ENCODE peak calls at places on chromosome 1, in four cellular contexts. F is fibroblast of lung, Y is heart right ventricle, W is SK-N-SH. I is an unnamed sample.

GRCh38 chr1:228084797-228085196 is 2.3 kb downstream of the ARF1 start:
- DNase-seq in W (no peak), F (no peak), Y (no peak), I (no peak)

GRCh38 chr1:92623187-92623778 is 136.6 kb upstream of the GFI1 start:
- DNase-seq in Y (no peak), F (peak; percentile 37), W (peak; percentile 27), I (no peak)

GRCh38 chr1:164058192-164058591 is 500.8 kb upstream of the PBX1 start:
- DNase-seq in F (no peak), Y (no peak), W (no peak), I (no peak)

GRCh38 chr1:32991386-32991785 is 26.8 kb upstream of the RNF19B start:
- DNase-seq in F (no peak), Y (no peak), W (no peak), I (no peak)

GRCh38 chr1:63366915-63367217 is 561 bp upstream of the ALG6 start:
- DNase-seq in F (no peak), Y (no peak), W (no peak), I (no peak)

GRCh38 chr1:51344602-51345299 is 14.4 kb upstream of the TTC39A start:
- DNase-seq in Y (no peak), W (peak; percentile 69), F (no peak), I (no peak)

GRCh38 chr1:74641161-74641560 is 32.4 kb downstream of the ERICH3 start:
- DNase-seq in W (no peak), F (no peak), Y (no peak), I (no peak)

GRCh38 chr1:239922778-239923522 is 168.7 kb upstream of the FMN2 start:
- DNase-seq in W (no peak), F (no peak), Y (no peak), I (no peak)

GRCh38 chr1:225880210-225880584 is 2.0 kb downstream of the TMEM63A start:
- DNase-seq in F (no peak), W (peak; percentile 55), Y (peak; percentile 27), I (no peak)

GRCh38 chr1:78483903-78484302 is 6.9 kb upstream of the PTGFR start:
- DNase-seq in F (peak; percentile 18), W (no peak), Y (no peak), I (no peak)

GRCh38 chr1:64182207-64182606 is 21.2 kb upstream of the UBE2U start:
- DNase-seq in W (no peak), Y (no peak), F (no peak), I (no peak)

GRCh38 chr1:218250492-218250891 is 34.6 kb upstream of the RRP15 start:
- DNase-seq in F (no peak), W (no peak), Y (no peak), I (no peak)
- TF ChIP-seq CTCF in F (no peak), W (no peak), Y (no peak), I (no peak)

DNA sequence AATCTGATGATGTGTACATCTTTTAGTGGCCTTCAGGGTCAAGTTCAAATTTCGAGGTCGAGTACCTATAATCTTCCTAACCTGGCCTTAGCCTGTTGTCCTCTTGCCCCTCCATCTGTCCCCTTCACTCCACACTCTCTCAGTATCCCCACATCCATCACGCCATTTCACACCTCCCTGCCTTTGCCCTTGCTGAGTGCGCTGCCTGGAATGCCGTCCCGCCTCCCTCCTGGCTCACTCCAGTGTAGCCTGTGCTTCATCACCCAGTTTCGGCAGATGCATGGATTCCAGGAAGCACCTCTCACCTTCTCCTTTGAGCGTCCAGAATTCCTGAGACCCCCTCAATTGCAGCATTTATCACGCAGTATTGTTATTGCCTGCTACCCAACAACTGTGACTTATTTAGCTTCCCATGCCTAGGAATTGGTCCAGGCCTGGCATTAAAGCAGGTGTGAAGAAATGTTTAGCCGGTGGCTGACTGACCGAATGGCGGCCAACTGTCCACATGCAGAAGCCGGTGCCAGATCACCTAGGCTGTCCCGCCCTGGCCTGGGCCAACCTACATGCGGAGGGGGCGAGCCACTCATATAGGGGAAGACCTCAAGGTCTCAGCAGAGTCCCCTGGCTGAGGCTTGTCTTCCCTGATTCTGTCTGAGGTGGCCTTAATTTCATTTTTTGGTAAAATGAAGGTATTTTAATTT is 34.5 kb downstream of the MYOM3 start:
- DNase-seq in W (no peak), F (no peak), Y (peak; percentile 55), I (no peak)
- TF ChIP-seq CTCF in W (no peak), F (no peak), Y (no peak), I (no peak)

GRCh38 chr1:47703981-47704596 is 266.2 kb downstream of the FOXD2 start:
- DNase-seq in W (no peak), F (peak; percentile 30), Y (no peak), I (no peak)
- TF ChIP-seq CTCF in W (peak; percentile 43), F (no peak), Y (peak; percentile 10), I (no peak)

GRCh38 chr1:203442821-203443220 is 32.8 kb upstream of the PRELP start:
- DNase-seq in F (no peak), W (no peak), Y (no peak), I (no peak)

GRCh38 chr1:203443296-203443695 is 32.3 kb upstream of the PRELP start:
- DNase-seq in F (no peak), W (no peak), Y (no peak), I (no peak)

GRCh38 chr1:203441811-203442210 is 33.8 kb upstream of the PRELP start:
- DNase-seq in Y (no peak), W (no peak), F (no peak), I (no peak)

GRCh38 chr1:203447147-203447546 is 28.5 kb upstream of the PRELP start:
- DNase-seq in F (no peak), Y (no peak), W (no peak), I (no peak)

DNA sequence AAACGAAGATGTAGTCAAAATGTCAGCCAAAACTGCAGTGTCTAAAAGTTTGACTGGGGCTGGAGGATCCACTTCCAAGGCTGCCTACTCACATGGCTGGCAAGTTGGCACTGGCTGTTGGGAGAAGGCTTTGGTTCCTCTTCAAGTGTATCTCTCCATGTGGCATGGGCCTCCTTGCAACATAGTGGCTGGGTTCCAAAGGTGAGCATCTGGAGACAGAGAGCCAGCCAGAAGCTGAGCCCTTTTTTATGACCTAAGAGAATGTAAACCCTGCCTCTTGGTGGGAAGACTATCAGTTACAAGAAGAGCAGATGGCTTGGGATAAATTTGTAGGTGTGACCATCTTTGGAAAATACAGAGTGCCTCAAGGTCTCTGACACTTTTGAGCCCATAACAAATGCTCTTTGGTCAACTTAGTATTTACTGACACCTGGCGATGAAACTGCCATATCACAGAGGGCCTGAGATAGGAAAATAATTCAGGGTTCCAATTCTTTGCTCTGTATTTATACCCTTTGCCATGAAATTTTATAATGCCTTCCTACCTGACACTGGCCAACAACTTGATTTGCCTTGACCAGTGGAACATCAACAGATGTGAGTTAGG is 31.4 kb upstream of the PRELP start:
- DNase-seq in Y (no peak), W (no peak), F (no peak), I (no peak)
- TF ChIP-seq CTCF in Y (no peak), W (no peak), F (no peak), I (no peak)

GRCh38 chr1:5708266-5708978 is 283.8 kb downstream of the NPHP4 start:
- DNase-seq in F (no peak), W (no peak), Y (no peak), I (no peak)

GRCh38 chr1:5709461-5709860 is 282.8 kb downstream of the NPHP4 start:
- DNase-seq in Y (no peak), W (no peak), F (no peak), I (no peak)

GRCh38 chr1:5706239-5706638 is 286.0 kb downstream of the NPHP4 start:
- DNase-seq in F (no peak), Y (no peak), W (no peak), I (no peak)

GRCh38 chr1:5705751-5706150 is 286.5 kb downstream of the NPHP4 start:
- DNase-seq in W (no peak), Y (no peak), F (no peak), I (no peak)

GRCh38 chr1:5707566-5708178 is 284.6 kb downstream of the NPHP4 start:
- DNase-seq in Y (no peak), W (no peak), F (no peak), I (no peak)
- TF ChIP-seq CTCF in Y (no peak), W (no peak), F (no peak), I (no peak)

GRCh38 chr1:47711211-47711847 is 273.5 kb downstream of the FOXD2 start:
- DNase-seq in Y (no peak), F (no peak), W (no peak), I (no peak)

GRCh38 chr1:47707887-47708535 is 270.2 kb downstream of the FOXD2 start:
- DNase-seq in Y (no peak), F (no peak), W (peak; percentile 40), I (no peak)

GRCh38 chr1:47708658-47709301 is 270.9 kb downstream of the FOXD2 start:
- DNase-seq in Y (no peak), F (no peak), W (peak; percentile 52), I (no peak)

GRCh38 chr1:47710075-47711071 is 272.5 kb downstream of the FOXD2 start:
- DNase-seq in F (peak; percentile 44), Y (peak; percentile 62), W (peak; percentile 96), I (peak; percentile 86)

GRCh38 chr1:47709302-47710074 is 271.6 kb downstream of the FOXD2 start:
- DNase-seq in Y (no peak), W (peak; percentile 88), F (no peak), I (no peak)
- TF ChIP-seq CTCF in Y (peak; percentile 32), W (peak; percentile 49), F (peak; percentile 18), I (peak; percentile 21)

DNA sequence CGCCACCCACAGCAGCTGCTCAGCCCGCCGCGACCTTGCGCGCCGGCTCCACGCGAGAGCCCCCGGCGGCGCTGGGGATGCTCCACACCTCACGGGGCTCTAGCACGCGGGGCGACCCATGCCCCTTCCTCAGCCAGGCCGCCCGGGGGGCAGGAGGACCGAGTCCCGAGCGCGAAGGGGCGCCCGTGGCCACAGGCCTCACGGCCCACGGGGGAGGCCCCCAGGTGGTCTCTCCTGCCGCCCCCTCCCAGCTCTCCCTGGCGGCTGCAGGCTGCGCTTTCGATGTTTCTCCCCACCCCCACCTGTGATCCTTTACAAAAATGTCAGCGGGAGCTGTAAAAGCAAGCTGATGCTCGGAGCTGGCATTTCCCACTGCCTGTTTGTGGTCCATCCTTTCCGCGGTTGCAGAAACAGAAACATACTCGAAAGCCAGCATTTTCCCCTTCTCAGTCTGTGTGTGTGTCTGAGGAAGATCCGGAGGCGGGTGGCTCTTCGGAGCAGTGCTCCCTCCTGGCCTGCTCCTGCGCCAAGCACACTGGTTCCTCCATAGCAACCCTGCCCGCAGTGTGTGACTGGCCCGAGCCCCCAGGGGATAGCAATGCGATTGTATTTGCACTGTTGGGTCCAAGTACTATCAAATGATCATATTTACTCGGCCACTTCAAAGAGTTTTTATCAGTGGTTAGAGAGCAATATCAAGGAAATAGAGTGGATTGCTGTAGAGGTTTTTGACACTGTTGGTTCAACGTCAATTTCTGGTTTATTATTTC is 2.1 kb downstream of the KIF26B start:
- DNase-seq in Y (no peak), W (peak; percentile 61), F (peak; percentile 19), I (no peak)
- TF ChIP-seq CTCF in Y (no peak), W (no peak), F (no peak), I (no peak)

DNA sequence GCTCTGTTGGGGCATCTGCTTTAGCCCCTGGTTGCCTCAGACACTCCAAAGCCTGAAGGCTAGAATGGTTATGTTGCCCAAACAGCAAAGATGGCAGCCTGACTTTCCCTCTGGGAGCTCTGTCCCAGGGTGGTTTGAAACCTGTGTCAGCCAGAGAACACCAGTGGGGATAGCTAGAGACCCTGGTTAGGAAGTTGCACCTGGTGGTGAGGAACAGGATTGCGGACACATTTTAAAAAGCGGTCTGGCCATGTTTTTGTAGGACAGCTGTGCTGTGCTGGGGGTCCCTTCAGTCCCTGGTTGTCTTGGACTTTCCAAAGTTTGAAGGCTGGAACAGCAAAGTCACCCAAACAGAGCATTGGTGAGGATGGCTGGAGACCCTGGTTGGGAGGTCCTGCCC is 87.8 kb downstream of the DNM3 start:
- DNase-seq in W (no peak), Y (no peak), F (no peak), I (no peak)
- TF ChIP-seq CTCF in W (peak; percentile 32), Y (no peak), F (no peak), I (no peak)